ENCODE peak calls at places on chromosomes 12 and 14, in six cellular contexts. I is HepG2, H is SK-N-SH, M is K562, V is H1, G is HCT116. Y is an unnamed sample.

GRCh38 chr14:91369628-91370445 is 47.8 kb downstream of the CCDC88C start:
- DNase-seq in I (peak; percentile 59), H (no peak), M (no peak), V (no peak), G (no peak), Y (peak; percentile 69)

GRCh38 chr12:121023799-121024198 is 7.5 kb upstream of the C12orf43 start:
- DNase-seq in I (peak; percentile 63), H (no peak), M (no peak), V (no peak), G (no peak), Y (no peak)

GRCh38 chr14:25848601-25849000 is 749.2 kb downstream of the NOVA1 start:
- DNase-seq in I (no peak), H (no peak), M (no peak), V (no peak), G (no peak), Y (no peak)

GRCh38 chr12:50764861-50765324 is 992 bp downstream of the ATF1 start:
- DNase-seq in I (peak; percentile 89), H (peak; percentile 69), M (no peak), V (no peak), G (no peak), Y (peak; percentile 50)

GRCh38 chr14:89302396-89302950 is 114.6 kb downstream of the FOXN3 start:
- DNase-seq in I (no peak), H (no peak), M (no peak), V (no peak), G (peak; percentile 35), Y (no peak)

GRCh38 chr14:102923201-102923919 is 897 bp downstream of the AMN start:
- DNase-seq in I (peak; percentile 20), H (no peak), M (no peak), V (no peak), G (no peak), Y (no peak)

GRCh38 chr14:68922886-68923285 is 56.2 kb downstream of the ACTN1 start:
- DNase-seq in I (no peak), H (no peak), M (no peak), V (no peak), G (no peak), Y (no peak)

GRCh38 chr12:106123110-106123509 is 15.6 kb downstream of the NUAK1 start:
- DNase-seq in I (no peak), H (no peak), M (no peak), V (no peak), G (no peak), Y (no peak)

GRCh38 chr14:87457727-87458126 is 535.3 kb downstream of the GALC start:
- DNase-seq in I (no peak), H (no peak), M (no peak), V (no peak), G (no peak), Y (peak; percentile 54)

GRCh38 chr14:31935406-31935805 is 141.7 kb upstream of the ARHGAP5 start:
- DNase-seq in I (peak; percentile 79), H (no peak), M (no peak), V (no peak), G (no peak), Y (no peak)

GRCh38 chr14:94423465-94424056 is 29.0 kb downstream of the SERPINA11 start:
- DNase-seq in I (peak; percentile 80), H (peak; percentile 41), M (peak; percentile 47), V (peak; percentile 88), G (peak; percentile 75), Y (peak; percentile 95)

GRCh38 chr12:64400041-64400440 is 4.2 kb upstream of the XPOT start:
- DNase-seq in I (no peak), H (no peak), M (peak; percentile 46), V (no peak), G (no peak), Y (no peak)

DNA sequence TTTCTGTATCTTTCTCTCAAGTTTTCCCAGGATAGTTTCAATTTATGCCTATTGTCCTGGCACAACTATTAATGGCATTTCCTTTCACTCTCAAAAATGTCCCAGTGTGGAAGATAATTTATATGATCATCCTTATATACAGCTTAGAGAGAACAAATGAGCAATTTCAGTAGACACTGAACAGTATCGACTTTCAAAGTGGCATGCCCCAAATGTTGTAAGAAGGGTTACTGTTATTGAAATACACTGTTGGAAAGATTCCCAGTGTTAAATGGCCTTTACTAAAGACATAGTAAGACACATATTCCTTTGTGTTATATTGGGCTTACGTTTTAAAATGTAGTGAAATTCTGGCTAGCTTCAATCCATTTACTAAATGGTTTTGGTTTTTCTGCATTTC is 202.3 kb upstream of the CDKN3 start:
- DNase-seq in I (no peak), H (no peak), M (no peak), V (no peak), G (no peak), Y (no peak)
- TF ChIP-seq JUND in I (no peak), H (no peak), M (no peak), V (no peak), G (no peak), Y (no peak)

DNA sequence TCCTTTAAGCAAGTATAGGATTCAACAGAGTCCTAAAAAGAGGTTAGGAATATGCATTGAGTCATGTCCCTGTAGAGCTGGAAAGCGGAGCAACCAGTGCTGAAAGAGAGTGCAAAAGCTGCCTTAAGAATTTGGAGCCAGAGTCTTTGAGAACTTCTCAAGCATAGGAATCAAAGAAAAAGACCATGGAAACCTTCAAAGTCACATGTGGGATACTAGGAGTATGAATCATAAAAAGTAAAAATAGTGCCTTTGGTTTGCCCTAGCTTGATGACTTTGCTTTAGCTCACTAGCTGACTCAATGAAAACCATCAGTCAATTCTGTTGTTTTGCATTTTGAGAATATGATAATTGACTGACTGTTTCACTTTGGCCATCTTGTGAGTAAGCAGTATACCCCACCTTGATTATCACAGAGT is 248.4 kb upstream of the KRR1 start:
- DNase-seq in I (no peak), H (no peak), M (no peak), V (no peak), G (peak; percentile 76), Y (no peak)
- TF ChIP-seq JUND in I (no peak), H (peak; percentile 79), M (no peak), V (no peak), G (peak; percentile 79), Y (no peak)

GRCh38 chr12:56529656-56530055 is 8.0 kb downstream of the RBMS2 start:
- DNase-seq in I (no peak), H (no peak), M (no peak), V (no peak), G (no peak), Y (no peak)

GRCh38 chr12:56530390-56531055 is 8.9 kb downstream of the RBMS2 start:
- DNase-seq in I (no peak), H (no peak), M (no peak), V (no peak), G (no peak), Y (no peak)

GRCh38 chr12:56528836-56529235 is 7.2 kb downstream of the RBMS2 start:
- DNase-seq in I (no peak), H (no peak), M (no peak), V (no peak), G (no peak), Y (no peak)
- TF ChIP-seq JUND in I (no peak), H (no peak), M (no peak), V (no peak), G (no peak), Y (no peak)

GRCh38 chr12:76927170-76927784 is 48.5 kb upstream of the CSRP2 start:
- DNase-seq in I (peak; percentile 25), H (peak; percentile 49), M (peak; percentile 58), V (peak; percentile 88), G (peak; percentile 27), Y (no peak)
- TF ChIP-seq JUND in I (no peak), H (no peak), M (no peak), V (no peak), G (no peak), Y (no peak)

DNA sequence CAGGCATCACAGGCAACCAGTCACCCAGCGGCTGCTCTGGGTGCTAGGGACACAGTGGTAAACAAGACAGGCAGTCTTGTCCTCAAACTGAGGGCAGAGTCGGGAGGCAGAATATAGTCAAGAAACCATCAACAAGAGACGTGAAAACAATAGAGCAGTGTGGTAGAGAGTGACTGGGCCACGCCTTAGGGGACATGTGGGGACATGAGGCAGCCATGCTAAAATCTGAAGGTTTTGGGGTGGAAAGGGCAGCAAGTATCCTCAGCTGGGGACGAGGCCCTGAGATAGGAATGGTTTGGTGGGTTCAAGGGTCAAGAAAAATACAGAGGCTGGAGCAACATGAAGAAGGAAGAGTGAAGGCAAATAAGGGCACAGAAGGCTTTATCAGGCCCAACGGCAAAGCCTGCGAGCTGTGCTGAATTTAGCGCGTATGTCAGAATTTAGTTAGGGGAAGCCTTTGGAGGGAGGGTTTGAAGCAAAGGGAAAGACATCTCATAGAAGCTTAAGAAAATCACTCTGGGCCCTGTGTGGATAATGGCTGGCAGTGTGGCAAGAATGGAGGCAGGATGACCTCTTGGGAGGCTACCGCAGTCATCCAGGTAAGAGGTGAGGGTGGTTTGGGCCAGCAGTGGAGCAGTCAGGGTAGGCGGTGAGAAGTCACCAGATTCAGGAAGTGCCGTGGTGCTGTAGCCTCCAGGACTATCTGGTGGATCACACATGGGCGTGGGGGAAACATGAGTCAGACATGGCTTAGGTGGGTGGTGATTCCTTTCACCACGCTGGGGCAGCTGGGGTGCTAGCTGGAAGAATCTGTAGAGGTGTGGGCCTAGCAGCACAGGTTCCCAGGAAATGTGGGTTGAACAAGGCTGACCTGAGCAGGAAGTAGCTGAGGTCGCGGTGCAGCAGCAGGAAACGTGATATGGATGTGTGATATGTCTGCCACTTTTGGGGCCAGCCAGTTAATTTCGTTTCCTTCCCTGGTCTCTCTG is 3.0 kb downstream of the EVL start:
- DNase-seq in I (no peak), H (no peak), M (peak; percentile 78), V (peak; percentile 33), G (peak; percentile 21), Y (no peak)
- TF ChIP-seq JUND in I (no peak), H (no peak), M (peak; percentile 96), V (no peak), G (peak; percentile 47), Y (no peak)